ENCODE peak calls at places on chromosomes 3 and 15, in four cellular contexts. F is WTC11, O is HepG2, S is K562. U is an unnamed sample.

GRCh38 chr3:138774529-138775253 is 60.0 kb downstream of the PIK3CB start:
- DNase-seq in O (peak), S (peak), F (no peak), U (no peak)

GRCh38 chr15:28955160-28955502 is 69.4 kb downstream of the APBA2 start:
- DNase-seq in F (no peak), O (no peak), S (no peak), U (peak)

GRCh38 chr15:53260647-53261046 is 470.5 kb upstream of the ONECUT1 start:
- DNase-seq in F (no peak), O (no peak), S (no peak), U (no peak)

GRCh38 chr15:81315452-81316203 is 8.3 kb downstream of the STARD5 start:
- DNase-seq in O (no peak), S (no peak), F (no peak), U (no peak)

GRCh38 chr3:49339593-49339946 is 283 bp downstream of the USP4 start:
- DNase-seq in O (peak), S (peak), F (peak), U (peak)

GRCh38 chr3:106635271-106635670 is 742.0 kb upstream of the CCDC54 start:
- DNase-seq in F (no peak), S (no peak), O (no peak), U (no peak)

GRCh38 chr3:110504401-110504800 is 567.2 kb upstream of the NECTIN3 start:
- DNase-seq in S (no peak), F (no peak), O (no peak), U (no peak)

GRCh38 chr15:47998523-47999113 is 122.2 kb upstream of the SLC24A5 start:
- DNase-seq in F (no peak), S (no peak), O (no peak), U (no peak)

GRCh38 chr3:196207833-196208607 is 3.2 kb downstream of the ZDHHC19 start:
- DNase-seq in S (peak), F (peak), O (no peak), U (no peak)

GRCh38 chr3:127805026-127805753 is 17.1 kb downstream of the MGLL start:
- DNase-seq in O (no peak), S (no peak), F (no peak), U (no peak)

GRCh38 chr15:36951747-36952247 is 148.6 kb downstream of the MEIS2 start:
- DNase-seq in O (no peak), F (no peak), S (peak), U (no peak)

GRCh38 chr3:38254872-38255271 is 10.7 kb upstream of the SLC22A13 start:
- DNase-seq in S (no peak), O (no peak), F (no peak), U (no peak)

GRCh38 chr3:188274249-188274915 is 120.4 kb downstream of the LPP start:
- DNase-seq in S (no peak), O (no peak), F (no peak), U (no peak)

GRCh38 chr15:33098082-33099058 is 96.1 kb downstream of the FMN1 start:
- DNase-seq in S (no peak), F (no peak), O (no peak), U (no peak)

GRCh38 chr3:71718069-71718468 is 7.1 kb downstream of the EIF4E3 start:
- DNase-seq in F (no peak), O (no peak), S (no peak), U (no peak)
- TF ChIP-seq ELF4 in F (no peak), O (no peak), S (no peak), U (no peak)

DNA sequence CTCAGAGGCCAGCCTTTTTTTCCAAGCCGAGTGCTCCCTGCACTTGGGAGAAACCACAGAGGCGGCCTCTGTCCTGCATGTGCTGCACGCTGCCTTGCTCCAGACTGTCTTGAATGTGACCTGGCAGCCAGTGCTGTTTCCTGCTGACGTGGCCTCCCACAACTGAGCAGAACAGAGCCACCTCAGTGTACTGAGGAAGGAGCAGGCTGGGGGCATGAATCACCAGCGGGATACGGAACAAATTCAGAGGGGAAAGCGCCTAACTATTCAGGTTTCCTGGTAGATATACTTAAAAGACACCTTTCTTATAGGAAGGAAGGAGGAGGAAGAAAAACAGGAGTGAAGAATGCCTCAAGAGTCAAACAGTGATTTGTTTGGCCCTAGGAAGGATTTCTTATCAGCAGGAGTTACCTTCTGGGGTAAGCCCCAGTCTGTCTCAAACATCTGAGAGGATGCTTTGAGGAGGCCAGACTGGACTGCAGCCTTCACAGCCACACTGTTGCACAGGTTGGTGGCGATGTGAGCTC is 114.0 kb downstream of the FNDC3B start:
- DNase-seq in S (no peak), F (no peak), O (no peak), U (no peak)
- TF ChIP-seq ELF4 in S (no peak), F (no peak), O (no peak), U (no peak)

DNA sequence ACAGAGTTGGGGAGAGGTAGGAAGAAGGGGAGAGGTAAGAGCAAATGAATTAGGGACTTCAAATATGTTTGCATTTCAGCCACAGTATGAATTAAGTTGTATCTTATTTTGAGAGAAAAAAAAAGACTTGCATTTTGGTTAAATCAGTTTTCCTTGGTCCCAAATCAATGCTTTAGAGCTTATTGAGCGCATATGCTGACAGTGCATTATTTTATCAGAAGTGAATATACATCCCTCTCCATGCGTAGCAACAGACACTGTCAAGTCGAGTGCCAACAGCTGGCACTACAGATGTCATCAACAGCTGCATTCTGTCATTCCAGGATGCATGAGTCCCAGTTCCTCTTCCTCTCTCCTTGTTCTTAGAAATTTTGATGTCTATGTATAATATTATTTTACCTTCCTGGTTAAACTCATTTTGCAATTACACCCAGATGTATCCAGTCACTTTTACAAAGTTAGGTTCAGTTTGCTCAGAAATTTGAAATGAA is 156.1 kb upstream of the FOXB1 start:
- DNase-seq in O (no peak), F (no peak), S (no peak), U (no peak)
- TF ChIP-seq ELF4 in O (no peak), F (no peak), S (no peak), U (no peak)

GRCh38 chr3:157572559-157573270 is 69.5 kb upstream of the VEPH1 start:
- DNase-seq in F (peak), S (peak), O (peak), U (peak)
- TF ChIP-seq ELF4 in F (no peak), S (no peak), O (no peak), U (no peak)

GRCh38 chr3:133573054-133573628 is 345 bp upstream of the CDV3 start:
- DNase-seq in S (peak), F (peak), O (peak), U (peak)
- TF ChIP-seq ELF4 in S (no peak), F (no peak), O (no peak), U (no peak)

DNA sequence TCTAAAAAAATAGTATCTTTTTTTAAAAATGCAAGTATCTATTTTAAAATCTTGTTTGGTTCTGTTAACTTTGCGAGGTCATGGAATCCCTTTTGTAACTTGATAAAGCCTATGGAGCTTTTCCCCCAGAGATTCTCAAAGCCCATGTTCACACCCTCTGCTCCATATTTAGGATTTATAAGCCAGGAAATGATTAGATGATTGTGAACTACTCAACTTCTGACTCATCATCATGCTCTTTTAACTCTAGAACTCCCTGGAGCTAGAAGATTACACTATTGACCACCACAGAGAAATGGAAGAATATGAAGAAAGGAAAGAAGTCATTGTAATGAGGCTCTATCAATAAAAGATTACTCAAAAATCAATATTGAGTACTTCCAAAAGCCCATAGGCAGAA is 55.9 kb upstream of the C3orf49 start:
- DNase-seq in S (no peak), F (no peak), O (no peak), U (no peak)
- TF ChIP-seq ELF4 in S (no peak), F (no peak), O (no peak), U (no peak)

GRCh38 chr3:126553284-126553811 is 5.4 kb downstream of the C3orf22 start:
- DNase-seq in S (no peak), F (no peak), O (no peak), U (no peak)

GRCh38 chr3:126551839-126552687 is 6.7 kb downstream of the C3orf22 start:
- DNase-seq in S (no peak), F (no peak), O (no peak), U (no peak)

GRCh38 chr3:126551066-126551838 is 7.5 kb downstream of the C3orf22 start:
- DNase-seq in S (no peak), O (no peak), F (no peak), U (no peak)

GRCh38 chr3:126554560-126555525 is 3.9 kb downstream of the C3orf22 start:
- DNase-seq in S (no peak), O (peak), F (no peak), U (no peak)

DNA sequence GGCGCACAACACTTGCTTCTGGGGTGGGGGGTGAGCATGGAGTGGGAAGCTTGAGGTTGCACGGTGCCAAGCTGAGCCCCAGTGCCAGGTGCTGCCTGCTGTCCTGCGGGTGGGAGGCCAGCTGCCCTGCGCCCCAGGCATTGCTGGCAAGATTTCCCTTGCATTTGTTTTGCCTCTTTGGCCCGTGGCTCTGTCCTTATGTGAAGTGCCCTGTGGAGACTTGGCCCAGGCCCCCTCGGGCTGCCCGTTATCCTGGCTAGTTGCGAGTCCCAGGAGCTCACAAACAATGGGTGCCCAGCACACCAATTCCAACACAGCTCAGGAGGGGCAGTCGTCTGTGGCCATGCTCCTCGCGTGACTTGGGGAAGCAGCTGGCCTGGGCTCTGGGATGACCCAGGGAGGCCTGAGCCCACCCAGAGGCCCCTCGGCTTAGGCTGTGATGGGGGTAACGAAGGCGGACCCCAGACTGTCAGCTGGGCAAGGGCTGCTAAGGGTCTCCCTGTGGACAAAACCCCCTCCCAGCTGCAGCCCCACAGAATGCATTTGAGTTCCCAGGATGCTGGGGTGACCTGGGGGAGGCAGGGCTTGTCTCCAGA is 5.9 kb downstream of the C3orf22 start:
- DNase-seq in F (no peak), O (no peak), S (no peak), U (no peak)
- TF ChIP-seq ELF4 in F (no peak), O (no peak), S (no peak), U (no peak)

GRCh38 chr3:143170676-143171075 is 51.1 kb downstream of the CHST2 start:
- DNase-seq in O (no peak), F (no peak), S (no peak), U (no peak)

GRCh38 chr3:143171656-143172055 is 52.1 kb downstream of the CHST2 start:
- DNase-seq in F (no peak), S (no peak), O (no peak), U (no peak)

GRCh38 chr3:143170043-143170442 is 50.5 kb downstream of the CHST2 start:
- DNase-seq in F (no peak), S (no peak), O (no peak), U (no peak)

GRCh38 chr3:143172313-143173054 is 52.9 kb downstream of the CHST2 start:
- DNase-seq in S (no peak), O (no peak), F (no peak), U (no peak)

DNA sequence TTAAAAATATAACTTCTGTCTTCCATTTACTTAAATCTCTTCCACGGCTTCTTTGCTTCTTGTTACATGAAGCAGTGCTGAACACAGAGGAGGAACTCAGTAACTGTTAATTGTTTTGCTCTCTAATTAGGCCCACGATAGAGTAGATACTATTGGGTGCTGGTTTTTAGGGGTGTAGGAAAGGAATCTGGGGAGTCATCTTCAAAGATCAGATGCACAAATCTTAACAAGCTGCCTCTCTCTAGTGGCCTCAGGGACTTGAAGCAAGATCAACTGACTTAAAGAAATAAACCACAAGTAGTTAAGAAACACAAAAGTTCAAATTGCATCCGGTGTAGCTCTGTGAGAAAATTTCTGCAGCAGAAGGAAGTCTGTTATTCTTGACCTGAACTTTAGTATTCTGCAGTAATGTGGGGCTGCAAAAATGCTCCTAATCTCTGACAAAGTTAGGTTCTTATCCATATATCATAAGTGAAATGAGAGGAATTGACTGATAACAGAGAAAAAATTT is 51.6 kb downstream of the CHST2 start:
- DNase-seq in F (no peak), S (no peak), O (no peak), U (no peak)
- TF ChIP-seq ELF4 in F (no peak), S (no peak), O (no peak), U (no peak)

DNA sequence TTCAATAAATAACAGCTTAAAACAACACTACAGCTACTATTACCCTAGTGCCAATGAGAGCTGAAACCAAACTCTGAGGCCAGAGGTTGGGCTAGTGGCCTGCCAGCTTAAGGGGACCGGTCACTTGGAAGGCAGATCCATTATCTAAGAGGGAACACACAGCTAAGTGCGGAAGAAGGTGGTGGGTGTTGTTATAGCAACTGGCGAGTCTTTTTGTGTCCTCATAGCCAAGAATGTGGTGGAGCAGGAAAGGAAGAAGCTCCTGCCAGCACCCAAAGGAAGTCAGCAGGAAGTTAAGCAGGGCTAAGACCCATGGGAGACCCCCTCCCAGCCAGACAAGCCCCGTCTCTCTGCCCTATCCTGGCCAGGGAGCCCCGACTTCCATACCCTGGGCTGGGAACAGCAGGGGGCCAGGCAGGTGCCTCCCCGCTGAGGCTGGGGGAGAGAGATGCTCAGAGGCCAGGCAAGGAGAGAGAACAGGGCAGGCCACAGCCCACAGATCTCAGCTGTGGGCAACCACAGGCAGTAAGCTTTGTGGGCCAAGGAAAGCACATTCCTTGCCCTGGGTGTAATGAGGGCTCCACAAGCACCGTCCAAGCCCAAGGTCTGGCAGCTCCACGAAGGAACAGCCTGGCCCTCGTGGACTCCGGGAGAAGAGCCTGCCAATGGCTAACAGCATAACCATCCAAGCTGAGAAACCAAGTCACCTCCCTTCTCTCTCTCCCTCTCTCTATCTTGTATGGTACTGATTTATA is 34.0 kb upstream of the HRH1 start:
- DNase-seq in S (no peak), F (no peak), O (no peak), U (no peak)
- TF ChIP-seq ELF4 in S (no peak), F (no peak), O (no peak), U (no peak)

DNA sequence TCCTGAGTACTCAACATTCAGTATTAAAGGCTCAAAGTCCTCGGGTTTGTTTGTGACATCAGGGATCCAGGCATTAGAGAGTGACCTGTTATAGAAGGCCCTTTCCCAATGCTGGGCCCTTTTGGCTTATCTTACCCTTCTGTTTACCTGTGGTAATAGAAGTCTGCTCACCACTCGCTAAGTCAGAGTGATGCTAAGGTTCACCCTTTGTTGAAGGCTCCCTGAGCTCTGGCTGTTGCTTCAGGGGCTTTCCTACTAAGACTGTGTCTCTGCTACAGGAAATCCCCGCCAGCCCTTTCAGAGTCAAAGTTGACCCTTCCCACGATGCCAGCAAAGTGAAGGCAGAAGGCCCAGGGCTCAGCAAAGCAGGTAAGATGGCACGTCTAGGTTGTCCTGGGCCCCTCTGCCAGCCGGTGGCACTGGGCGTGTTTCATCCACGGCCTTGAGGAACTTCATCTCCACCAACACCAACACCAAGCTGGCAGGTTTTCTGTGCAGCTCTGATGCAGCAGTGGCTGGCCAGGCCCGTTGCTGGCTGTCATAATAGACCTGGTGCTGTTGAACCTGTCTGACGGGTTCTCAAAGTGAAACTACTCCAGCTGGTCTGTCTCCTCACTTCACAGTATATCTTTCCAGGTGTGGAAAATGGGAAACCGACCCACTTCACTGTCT is 99.1 kb downstream of the DNASE1L3 start:
- DNase-seq in S (no peak), O (peak), F (no peak), U (no peak)
- TF ChIP-seq ELF4 in S (no peak), O (no peak), F (no peak), U (no peak)

U was measured in HEK293T.